ENCODE peak calls at places on chromosomes 11 and 22, in four cellular contexts. Y is effector memory CD4-positive, alpha-beta T cell; A is SK-N-SH; R is hepatocyte. E is an unnamed sample. For H3K36me3, the result is how much of the 10 kb centered on the place peaks cover.

GRCh38 chr11:128422576-128423370 is 164.6 kb downstream of the ETS1 start:
- DNase-seq in A (peak), Y (peak), R (no peak), E (no peak)

GRCh38 chr11:57277845-57278720 is 41.0 kb upstream of the APLNR start:
- DNase-seq in Y (no peak), A (peak), R (peak), E (peak)

GRCh38 chr11:56624661-56625110 is 10.0 kb upstream of the OR5M1 start:
- DNase-seq in Y (no peak), A (peak), R (peak), E (peak)

GRCh38 chr11:83284501-83285051 is 1.6 kb downstream of the CCDC90B start:
- DNase-seq in Y (no peak), A (no peak), R (no peak), E (no peak)

GRCh38 chr22:23500508-23501208 is 79.4 kb downstream of the IGLL1 start:
- DNase-seq in Y (no peak), R (no peak), A (peak), E (peak)

GRCh38 chr22:35299217-35299716 is 427 bp upstream of the TOM1 start:
- DNase-seq in R (peak), Y (no peak), A (peak), E (no peak)

GRCh38 chr22:50481440-50482106 is at the start of gene ADM2:
- DNase-seq in A (peak), R (peak), Y (peak), E (peak)

GRCh38 chr11:26931248-26931631 is 62.7 kb upstream of the FIBIN start:
- DNase-seq in Y (no peak), R (no peak), A (no peak), E (no peak)

GRCh38 chr11:20002312-20003216 is 157.7 kb downstream of the DBX1 start:
- DNase-seq in R (peak), Y (no peak), A (no peak), E (no peak)

GRCh38 chr22:40855960-40856512 is 403 bp downstream of the ST13 start:
- DNase-seq in R (peak), A (peak), Y (no peak), E (peak)

GRCh38 chr11:61518032-61518795 is 9.7 kb downstream of the LRRC10B start:
- DNase-seq in A (no peak), Y (no peak), R (no peak), E (no peak)

GRCh38 chr22:29700949-29701927 is 18.6 kb upstream of the CABP7 start:
- DNase-seq in R (peak), A (peak), Y (no peak), E (peak)

GRCh38 chr11:69874984-69875673 is 55.9 kb upstream of the FGF3 start:
- DNase-seq in Y (no peak), R (no peak), A (peak), E (peak)

GRCh38 chr22:23151827-23152226 is 6.5 kb downstream of the RAB36 start:
- DNase-seq in R (no peak), A (no peak), Y (no peak), E (peak)

GRCh38 chr22:32476286-32476685 is 1.7 kb downstream of the FBXO7 start:
- DNase-seq in A (no peak), Y (no peak), R (no peak), E (no peak)

GRCh38 chr11:120666121-120666639 is 154.6 kb downstream of the GRIK4 start:
- DNase-seq in Y (no peak), A (no peak), R (no peak), E (peak)

GRCh38 chr11:7901319-7901854 is 29.7 kb downstream of the OR10A6 start:
- DNase-seq in Y (no peak), A (no peak), R (peak), E (no peak)

GRCh38 chr11:93942176-93942575 is 79.0 kb upstream of the HEPHL1 start:
- DNase-seq in R (no peak), Y (no peak), A (no peak), E (no peak)

GRCh38 chr11:134532176-134532920 is 120.3 kb upstream of the B3GAT1 start:
- DNase-seq in R (no peak), A (no peak), Y (no peak), E (peak)

GRCh38 chr11:32473282-32473909 is 38.1 kb upstream of the WT1 start:
- DNase-seq in A (no peak), R (no peak), Y (no peak), E (no peak)

GRCh38 chr22:31625257-31625640 is 36.8 kb downstream of the PISD start:
- DNase-seq in R (no peak), Y (no peak), A (no peak), E (no peak)

GRCh38 chr11:123107945-123108344 is 46.0 kb upstream of the HSPA8 start:
- DNase-seq in A (no peak), R (no peak), Y (no peak), E (peak)

GRCh38 chr11:1486054-1486825 is at the start of gene MOB2:
- DNase-seq in R (no peak), A (no peak), Y (no peak), E (peak)

GRCh38 chr22:26308467-26308866 is 120.6 kb upstream of the ASPHD2 start:
- DNase-seq in Y (no peak), A (no peak), R (no peak), E (no peak)

GRCh38 chr11:71180694-71181466 is 71.5 kb downstream of the SHANK2 start:
- DNase-seq in Y (no peak), A (no peak), R (no peak), E (no peak)

GRCh38 chr22:19449422-19449767 is 1.9 kb upstream of the C22orf39 start:
- DNase-seq in A (no peak), Y (no peak), R (no peak), E (no peak)

GRCh38 chr22:19451570-19451969 is 4.1 kb upstream of the C22orf39 start:
- DNase-seq in R (no peak), A (no peak), Y (no peak), E (no peak)

GRCh38 chr22:19448739-19449421 is 1.4 kb upstream of the C22orf39 start:
- DNase-seq in A (no peak), Y (no peak), R (no peak), E (no peak)

GRCh38 chr22:19448076-19448607 is 631 bp upstream of the C22orf39 start:
- DNase-seq in R (peak), Y (no peak), A (peak), E (peak)

GRCh38 chr22:19450363-19451175 is 3.1 kb upstream of the C22orf39 start:
- DNase-seq in R (no peak), Y (no peak), A (no peak), E (no peak)
- H3K36me3 ChIP-seq in R (under half), Y (under half), A (under half), E (under half)

GRCh38 chr11:90133560-90134145 is 810 bp upstream of the NAALAD2 start:
- DNase-seq in R (no peak), Y (no peak), A (no peak), E (peak)
- H3K4me3 ChIP-seq in R (peak), Y (no peak), A (peak), E (peak)

GRCh38 chr11:117194267-117194666 is 4.9 kb upstream of the TAGLN start:
- DNase-seq in A (no peak), R (no peak), Y (no peak), E (no peak)
- H3K36me3 ChIP-seq in A (under half), R (under half), Y (under half), E (under half)

DNA sequence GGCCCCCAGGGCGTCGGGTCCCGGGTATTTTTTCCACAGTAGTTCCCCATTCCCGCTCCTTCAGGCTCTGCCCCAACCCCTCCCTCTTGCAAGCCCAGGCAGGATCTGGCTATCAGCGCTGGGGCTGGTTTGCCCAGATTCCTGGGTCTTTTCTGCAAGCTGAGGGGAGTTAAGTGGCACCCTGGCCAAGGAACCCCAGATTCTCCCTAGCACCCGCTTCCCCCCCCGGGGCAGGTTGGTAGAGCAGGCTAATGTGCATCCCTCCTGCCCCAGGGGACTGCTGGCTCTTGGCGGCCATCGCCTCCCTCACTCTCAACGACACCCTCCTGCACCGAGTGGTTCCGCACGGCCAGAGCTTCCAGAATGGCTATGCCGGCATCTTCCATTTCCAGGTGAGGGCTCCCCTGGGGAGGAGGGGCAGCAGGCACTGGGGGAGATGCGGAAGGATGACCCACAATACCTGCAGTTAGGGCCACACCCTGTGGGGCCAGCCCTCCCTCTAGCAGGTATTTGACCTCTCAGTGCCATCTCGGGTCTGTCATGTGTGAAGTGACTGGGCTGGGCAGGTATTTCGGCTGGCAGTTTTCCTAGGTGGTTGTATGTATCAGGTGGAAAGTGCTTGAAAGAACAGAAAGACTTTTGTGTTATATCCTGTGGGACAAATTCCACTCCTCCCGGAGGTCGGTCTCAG is 1.6 kb downstream of the CAPN1 start:
- DNase-seq in R (peak), A (no peak), Y (no peak), E (peak)
- H3K4me3 ChIP-seq in R (peak), A (no peak), Y (no peak), E (peak)

GRCh38 chr11:66277475-66278391 is at the start of gene CNIH2:
- DNase-seq in R (peak), A (peak), Y (peak), E (peak)

GRCh38 chr11:66272600-66272999 is 4.2 kb downstream of the RAB1B start:
- DNase-seq in Y (no peak), R (no peak), A (no peak), E (no peak)

GRCh38 chr11:66274219-66274618 is 3.8 kb upstream of the CNIH2 start:
- DNase-seq in A (no peak), Y (no peak), R (no peak), E (no peak)

GRCh38 chr11:66275984-66276612 is 1.9 kb upstream of the CNIH2 start:
- DNase-seq in R (no peak), A (no peak), Y (no peak), E (no peak)

DNA sequence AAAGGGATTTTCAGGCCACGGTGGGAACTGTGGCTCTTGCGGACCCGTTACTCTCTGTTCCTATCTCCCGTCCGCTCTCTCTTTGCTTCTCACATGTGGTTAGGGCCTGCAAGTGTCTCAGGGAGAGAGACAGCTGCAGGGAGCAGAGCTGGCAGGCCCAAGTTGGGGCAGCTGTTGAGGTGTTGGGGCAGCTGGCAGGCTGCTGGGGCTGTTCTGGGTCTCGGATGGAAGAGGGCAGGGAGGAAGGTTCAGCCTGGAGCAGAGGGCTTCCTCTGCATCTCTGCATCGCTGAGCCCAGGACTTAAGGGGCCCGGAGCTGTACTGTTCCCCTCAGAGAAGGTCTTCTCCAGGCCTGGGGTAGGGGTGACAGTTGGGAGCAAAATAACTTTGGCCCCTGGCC is 2.6 kb upstream of the CNIH2 start:
- DNase-seq in A (no peak), R (no peak), Y (no peak), E (no peak)
- H3K36me3 ChIP-seq in A (under half), R (under half), Y (under half), E (under half)

GRCh38 chr11:113876798-113877672 is 1.7 kb upstream of the USP28 start:
- DNase-seq in A (no peak), R (no peak), Y (no peak), E (no peak)

GRCh38 chr11:113876074-113876797 is 864 bp upstream of the USP28 start:
- DNase-seq in Y (no peak), A (no peak), R (no peak), E (no peak)

GRCh38 chr11:113874920-113875413 is 405 bp downstream of the USP28 start:
- DNase-seq in Y (no peak), R (no peak), A (peak), E (no peak)

GRCh38 chr11:113875414-113876073 is at the start of gene USP28:
- DNase-seq in R (peak), A (peak), Y (peak), E (peak)

GRCh38 chr11:113877673-113878060 is 2.3 kb upstream of the USP28 start:
- DNase-seq in R (no peak), A (no peak), Y (no peak), E (no peak)
- H3K4me3 ChIP-seq in R (no peak), A (no peak), Y (no peak), E (no peak)

GRCh38 chr11:4090258-4090657 is 4.3 kb upstream of the RRM1 start:
- DNase-seq in Y (peak), A (no peak), R (no peak), E (no peak)

GRCh38 chr11:4084406-4084805 is 10.2 kb upstream of the RRM1 start:
- DNase-seq in R (no peak), A (no peak), Y (no peak), E (no peak)

GRCh38 chr11:4086584-4087353 is 7.8 kb upstream of the RRM1 start:
- DNase-seq in A (no peak), R (no peak), Y (no peak), E (no peak)

GRCh38 chr11:4085575-4085974 is 9.0 kb upstream of the RRM1 start:
- DNase-seq in A (no peak), R (no peak), Y (no peak), E (no peak)

DNA sequence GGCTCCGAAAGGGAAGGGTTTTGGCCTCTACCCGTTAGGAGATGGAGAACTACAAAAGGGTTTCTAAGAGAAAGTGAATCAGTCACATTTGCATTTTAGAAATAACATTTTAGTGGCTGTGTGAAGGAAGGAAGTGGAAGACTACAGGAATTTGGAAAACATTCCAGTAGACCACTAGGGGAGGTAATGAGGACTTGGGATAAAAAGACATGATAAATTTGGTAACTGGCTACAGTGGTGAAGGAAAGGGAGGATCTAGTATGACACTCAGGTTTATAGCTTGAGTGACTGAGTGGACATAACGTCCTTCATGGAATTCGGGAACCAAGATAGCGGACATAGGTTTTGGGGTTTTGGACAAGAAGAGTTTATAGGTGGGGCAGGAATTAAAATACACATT is 7.0 kb upstream of the RRM1 start:
- DNase-seq in R (no peak), A (no peak), Y (no peak), E (peak)
- H3K36me3 ChIP-seq in R (under half), A (under half), Y (under half), E (under half)

E was measured in H7.